ENCODE peak calls at places on chromosomes 3 and 15, in four cellular contexts. One of them, this sample, is unnamed.

GRCh38 chr15:80173022-80173759 is 20.4 kb downstream of the FAH start:
- DNase-seq in AG04449: no peak
- DNase-seq in DND-41: peak
- DNase-seq in fibroblast of lung: peak
- DNase-seq in this sample: peak

GRCh38 chr15:68343579-68344225 is 66.2 kb downstream of the FEM1B start:
- DNase-seq in AG04449: no peak
- DNase-seq in DND-41: no peak
- DNase-seq in fibroblast of lung: no peak
- DNase-seq in this sample: no peak

GRCh38 chr3:131075632-131076328 is 49.1 kb downstream of the NEK11 start:
- DNase-seq in AG04449: no peak
- DNase-seq in DND-41: no peak
- DNase-seq in fibroblast of lung: no peak
- DNase-seq in this sample: peak

GRCh38 chr3:83514130-83514914 is 1444.5 kb upstream of the CADM2 start:
- DNase-seq in AG04449: no peak
- DNase-seq in DND-41: no peak
- DNase-seq in fibroblast of lung: peak
- DNase-seq in this sample: no peak

GRCh38 chr15:71060983-71061382 is 54.3 kb upstream of the THSD4 start:
- DNase-seq in AG04449: no peak
- DNase-seq in DND-41: no peak
- DNase-seq in fibroblast of lung: peak
- DNase-seq in this sample: no peak

GRCh38 chr15:58115692-58116091 is 22.5 kb upstream of the AQP9 start:
- DNase-seq in AG04449: no peak
- DNase-seq in DND-41: no peak
- DNase-seq in fibroblast of lung: no peak
- DNase-seq in this sample: no peak

GRCh38 chr15:55360256-55360655 is 41.2 kb downstream of the PIGB start:
- DNase-seq in AG04449: no peak
- DNase-seq in DND-41: no peak
- DNase-seq in fibroblast of lung: no peak
- DNase-seq in this sample: no peak

GRCh38 chr15:67120839-67121540 is 55.6 kb downstream of the SMAD3 start:
- DNase-seq in AG04449: peak
- DNase-seq in DND-41: no peak
- DNase-seq in fibroblast of lung: peak
- DNase-seq in this sample: peak

GRCh38 chr15:68874788-68875187 is 54.1 kb upstream of the ANP32A start:
- DNase-seq in AG04449: no peak
- DNase-seq in DND-41: no peak
- DNase-seq in fibroblast of lung: no peak
- DNase-seq in this sample: no peak

GRCh38 chr15:52735231-52736089 is 54.7 kb downstream of the ONECUT1 start:
- DNase-seq in AG04449: peak
- DNase-seq in DND-41: peak
- DNase-seq in fibroblast of lung: peak
- DNase-seq in this sample: peak

GRCh38 chr15:63083541-63083940 is 38.1 kb upstream of the LACTB start:
- DNase-seq in AG04449: no peak
- DNase-seq in DND-41: no peak
- DNase-seq in fibroblast of lung: no peak
- DNase-seq in this sample: no peak

GRCh38 chr15:69304176-69304533 is 5.4 kb downstream of the PAQR5 start:
- DNase-seq in AG04449: peak
- DNase-seq in DND-41: no peak
- DNase-seq in fibroblast of lung: peak
- DNase-seq in this sample: no peak

GRCh38 chr3:184315871-184316661 is 1.7 kb downstream of the EIF4G1 start:
- DNase-seq in AG04449: no peak
- DNase-seq in DND-41: no peak
- DNase-seq in fibroblast of lung: no peak
- DNase-seq in this sample: no peak

GRCh38 chr3:179642871-179643270 is 10.0 kb upstream of the USP13 start:
- DNase-seq in AG04449: no peak
- DNase-seq in DND-41: no peak
- DNase-seq in fibroblast of lung: no peak
- DNase-seq in this sample: no peak

GRCh38 chr3:127639173-127640030 is 10.4 kb downstream of the PODXL2 start:
- DNase-seq in AG04449: no peak
- DNase-seq in DND-41: no peak
- DNase-seq in fibroblast of lung: peak
- DNase-seq in this sample: no peak

GRCh38 chr15:62869116-62869515 is 173.4 kb upstream of the TPM1 start:
- DNase-seq in AG04449: no peak
- DNase-seq in DND-41: no peak
- DNase-seq in fibroblast of lung: no peak
- DNase-seq in this sample: no peak

DNA sequence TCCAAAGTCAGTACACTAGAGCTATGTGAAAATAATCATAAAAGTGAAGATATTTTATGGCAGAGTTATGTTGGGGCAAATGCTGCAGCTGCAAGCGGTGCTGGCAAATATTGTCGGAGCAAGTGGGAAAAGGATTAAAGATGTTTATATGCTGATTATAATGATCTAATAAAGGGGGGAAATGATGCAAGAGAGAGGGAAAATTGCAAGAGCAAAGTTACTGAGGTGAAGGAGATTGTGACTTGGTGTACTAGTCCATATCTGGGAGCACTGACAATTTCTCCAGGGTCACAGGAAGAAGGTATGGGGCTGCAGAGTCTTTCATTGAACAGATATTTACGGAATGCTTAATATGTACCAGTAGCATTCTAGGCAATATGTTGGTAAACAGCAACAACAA is 45.8 kb downstream of the OPA1 start:
- DNase-seq in AG04449: no peak
- DNase-seq in DND-41: no peak
- DNase-seq in fibroblast of lung: no peak
- DNase-seq in this sample: no peak
- TF ChIP-seq CTCF in AG04449: no peak
- TF ChIP-seq CTCF in DND-41: no peak
- TF ChIP-seq CTCF in fibroblast of lung: no peak
- TF ChIP-seq CTCF in this sample: no peak

GRCh38 chr15:47961401-47962090 is 159.2 kb upstream of the SLC24A5 start:
- DNase-seq in AG04449: no peak
- DNase-seq in DND-41: no peak
- DNase-seq in fibroblast of lung: no peak
- DNase-seq in this sample: peak
- H3K4me3 ChIP-seq in AG04449: no peak
- H3K4me3 ChIP-seq in DND-41: no peak
- H3K4me3 ChIP-seq in fibroblast of lung: no peak
- H3K4me3 ChIP-seq in this sample: peak

GRCh38 chr3:65348596-65348995 is 660.8 kb upstream of the ADAMTS9 start:
- DNase-seq in AG04449: peak
- DNase-seq in DND-41: no peak
- DNase-seq in fibroblast of lung: peak
- DNase-seq in this sample: no peak
- TF ChIP-seq CTCF in AG04449: no peak
- TF ChIP-seq CTCF in DND-41: no peak
- TF ChIP-seq CTCF in fibroblast of lung: no peak
- TF ChIP-seq CTCF in this sample: no peak

GRCh38 chr15:97084650-97085049 is 754.1 kb downstream of the NR2F2 start:
- DNase-seq in AG04449: no peak
- DNase-seq in DND-41: no peak
- DNase-seq in fibroblast of lung: peak
- DNase-seq in this sample: no peak

GRCh38 chr15:97078556-97078955 is 748.1 kb downstream of the NR2F2 start:
- DNase-seq in AG04449: no peak
- DNase-seq in DND-41: no peak
- DNase-seq in fibroblast of lung: no peak
- DNase-seq in this sample: no peak

GRCh38 chr15:97077930-97078329 is 747.4 kb downstream of the NR2F2 start:
- DNase-seq in AG04449: no peak
- DNase-seq in DND-41: no peak
- DNase-seq in fibroblast of lung: no peak
- DNase-seq in this sample: no peak

GRCh38 chr15:97082835-97083234 is 752.3 kb downstream of the NR2F2 start:
- DNase-seq in AG04449: no peak
- DNase-seq in DND-41: no peak
- DNase-seq in fibroblast of lung: no peak
- DNase-seq in this sample: no peak

GRCh38 chr15:97081666-97082226 is 751.2 kb downstream of the NR2F2 start:
- DNase-seq in AG04449: no peak
- DNase-seq in DND-41: no peak
- DNase-seq in fibroblast of lung: no peak
- DNase-seq in this sample: no peak
- H3K4me3 ChIP-seq in AG04449: no peak
- H3K4me3 ChIP-seq in DND-41: no peak
- H3K4me3 ChIP-seq in fibroblast of lung: no peak
- H3K4me3 ChIP-seq in this sample: no peak

DNA sequence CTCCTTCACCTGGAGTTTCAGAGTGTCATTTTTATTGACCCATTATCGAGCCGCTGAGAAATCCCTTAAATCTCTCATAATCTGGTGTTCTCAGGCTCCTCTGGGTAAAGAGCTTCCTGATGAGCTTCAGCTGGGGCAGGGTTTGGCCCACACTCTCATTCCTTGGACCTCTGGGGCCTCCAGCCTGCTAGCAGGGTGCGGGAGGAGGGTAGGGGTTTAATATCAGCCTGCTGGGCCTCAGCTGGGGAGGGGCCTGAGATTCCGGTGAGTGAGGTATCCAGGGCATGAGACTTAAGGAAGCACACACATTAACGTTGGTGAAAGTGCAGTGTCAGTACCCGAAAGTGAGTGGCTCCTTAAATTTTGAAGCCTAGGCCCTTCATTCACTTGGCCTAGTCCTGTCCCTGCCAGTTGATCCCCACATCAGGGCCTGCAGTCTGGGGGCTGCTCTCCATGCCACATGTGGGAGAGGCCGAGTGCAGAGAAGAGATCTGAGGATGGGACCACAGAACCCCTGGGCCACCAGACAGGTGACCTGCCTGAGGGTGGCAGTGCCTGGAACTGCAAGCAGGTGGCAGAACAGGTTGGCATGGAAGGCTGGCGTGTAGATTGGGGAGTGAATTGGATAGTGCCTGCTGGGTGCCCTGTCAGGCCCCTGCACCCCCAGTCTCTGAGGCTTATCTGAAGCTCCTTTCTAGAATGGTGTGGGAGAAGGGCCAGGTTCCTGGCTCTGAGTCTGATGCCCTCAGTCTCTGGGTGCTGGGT is 16.1 kb downstream of the C3orf18 start:
- DNase-seq in AG04449: no peak
- DNase-seq in DND-41: no peak
- DNase-seq in fibroblast of lung: no peak
- DNase-seq in this sample: no peak
- TF ChIP-seq CTCF in AG04449: no peak
- TF ChIP-seq CTCF in DND-41: peak
- TF ChIP-seq CTCF in fibroblast of lung: no peak
- TF ChIP-seq CTCF in this sample: no peak

DNA sequence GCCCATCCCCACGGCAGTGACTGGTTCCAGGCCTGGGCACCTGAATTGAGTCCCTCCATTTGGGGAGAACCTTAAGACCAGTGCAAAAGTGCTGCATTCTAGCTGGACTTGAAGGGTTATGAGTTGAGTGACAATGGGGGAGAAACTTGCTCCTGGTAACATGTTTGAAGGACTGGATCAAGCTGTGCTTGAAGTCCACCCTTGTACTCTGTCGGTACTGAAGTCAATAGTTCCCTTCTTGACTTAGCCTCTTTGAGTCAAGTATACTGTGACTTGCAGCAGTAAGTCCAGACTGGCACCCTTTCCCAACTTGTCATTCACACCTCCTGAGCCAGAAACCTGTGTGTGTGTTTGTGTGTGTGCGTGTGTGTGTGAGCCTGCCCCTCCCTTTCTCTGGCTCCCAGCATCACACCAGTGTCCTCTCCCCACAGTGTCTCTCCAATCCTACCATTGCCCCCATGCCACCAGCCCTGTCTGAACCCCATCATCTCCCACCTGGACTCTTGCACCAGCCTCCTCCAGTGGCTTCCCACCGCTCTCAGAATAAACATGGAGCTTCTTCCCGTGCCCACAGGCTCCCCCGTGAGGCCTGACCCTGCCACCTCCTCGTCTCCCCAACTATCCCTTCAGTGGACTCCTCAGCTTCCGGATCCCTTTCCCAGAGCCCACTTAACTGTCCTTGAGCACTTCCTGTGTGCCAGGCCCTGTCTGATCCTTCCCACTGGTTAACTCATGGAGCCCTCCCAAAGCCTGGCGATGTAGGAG is 10.2 kb upstream of the FBLN2 start:
- DNase-seq in AG04449: no peak
- DNase-seq in DND-41: no peak
- DNase-seq in fibroblast of lung: no peak
- DNase-seq in this sample: no peak
- H3K4me3 ChIP-seq in AG04449: no peak
- H3K4me3 ChIP-seq in DND-41: no peak
- H3K4me3 ChIP-seq in fibroblast of lung: no peak
- H3K4me3 ChIP-seq in this sample: no peak

DNA sequence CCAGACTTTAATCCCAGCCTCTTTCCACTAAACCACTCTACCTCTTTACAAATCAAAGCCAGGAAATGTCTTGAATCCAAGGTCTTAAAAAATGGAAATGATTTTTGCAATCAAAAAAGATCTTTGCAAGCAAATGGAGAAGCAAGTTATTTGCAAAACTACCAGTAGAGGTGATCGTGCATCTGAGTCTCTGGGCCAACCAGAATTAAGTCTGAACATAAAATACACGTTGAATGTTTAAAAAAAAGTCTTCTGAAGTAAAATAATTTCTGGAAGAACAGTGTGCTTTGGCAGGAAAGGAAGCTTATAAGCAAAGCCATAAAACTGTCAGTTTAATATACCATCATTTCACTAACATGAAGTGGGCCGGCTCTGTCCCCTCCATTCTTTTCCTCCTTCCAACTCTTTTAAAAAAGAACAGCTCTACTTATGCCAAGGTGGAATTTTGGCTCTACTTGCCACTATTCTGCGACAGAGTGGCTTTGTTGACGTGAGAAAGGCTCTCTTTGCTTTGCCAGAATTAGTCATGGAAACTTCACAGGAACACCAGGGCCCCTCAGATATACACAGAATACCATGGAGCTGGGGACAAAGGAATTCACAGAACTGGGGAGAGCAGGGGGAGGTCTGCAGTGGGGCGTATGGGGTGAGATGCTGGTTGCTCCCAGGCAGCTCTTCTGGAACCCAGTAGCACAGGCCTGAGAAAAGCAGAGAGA is 29.8 kb downstream of the FSTL1 start:
- DNase-seq in AG04449: no peak
- DNase-seq in DND-41: no peak
- DNase-seq in fibroblast of lung: peak
- DNase-seq in this sample: no peak
- TF ChIP-seq CTCF in AG04449: no peak
- TF ChIP-seq CTCF in DND-41: no peak
- TF ChIP-seq CTCF in fibroblast of lung: peak
- TF ChIP-seq CTCF in this sample: no peak

DNA sequence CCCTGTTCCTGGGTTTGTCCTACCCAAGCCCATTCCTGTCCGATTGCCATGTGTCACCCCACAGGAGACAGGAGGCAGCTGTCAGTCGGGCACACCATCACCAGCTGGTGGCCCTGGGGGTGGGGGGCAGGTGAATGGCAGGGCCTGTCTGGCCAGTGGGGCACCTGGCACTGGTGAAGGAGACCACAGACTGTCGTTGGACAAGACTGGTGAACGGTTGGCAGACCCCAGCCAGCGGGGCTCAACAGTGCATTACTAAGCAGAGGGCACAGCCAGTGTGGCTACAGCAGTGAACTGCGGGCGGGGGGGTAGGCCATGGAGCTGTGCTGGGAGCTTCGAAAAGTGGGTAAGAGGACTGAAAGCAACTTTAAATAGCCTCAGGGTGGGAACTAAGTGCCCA is 2.1 kb downstream of the SEMA7A start:
- DNase-seq in AG04449: no peak
- DNase-seq in DND-41: peak
- DNase-seq in fibroblast of lung: no peak
- DNase-seq in this sample: no peak
- H3K4me3 ChIP-seq in AG04449: peak
- H3K4me3 ChIP-seq in DND-41: no peak
- H3K4me3 ChIP-seq in fibroblast of lung: peak
- H3K4me3 ChIP-seq in this sample: peak